ENCODE peak calls at places on chromosomes 2 and 18, in six cellular contexts. T is IMR-90, X is mesendoderm, M is H1, P is mesenchymal stem cell, E is neuronal stem cell. N is an unnamed sample. For H3K36me3, the result is how much of the 10 kb centered on the place peaks cover.

GRCh38 chr2:82120120-82120519 is 1815.6 kb upstream of the LRRTM1 start:
- DNase-seq in T (no peak), X (peak), M (no peak), P (no peak), E (peak), N (no peak)

GRCh38 chr2:62883629-62884028 is 167.0 kb upstream of the OTX1 start:
- DNase-seq in T (no peak), X (no peak), M (no peak), P (no peak), E (no peak), N (no peak)

GRCh38 chr2:96536445-96537065 is at the start of gene ARID5A:
- DNase-seq in T (peak), X (peak), M (peak), P (peak), E (peak), N (peak)

GRCh38 chr2:45261746-45262145 is 252.5 kb upstream of the SIX2 start:
- DNase-seq in T (no peak), X (no peak), M (no peak), P (no peak), E (no peak), N (peak)

GRCh38 chr18:75574197-75574596 is 146.7 kb upstream of the SMIM21 start:
- DNase-seq in T (peak), X (no peak), M (no peak), P (no peak), E (no peak), N (no peak)

GRCh38 chr2:45052388-45052928 is 43.2 kb upstream of the SIX2 start:
- DNase-seq in T (no peak), X (no peak), M (no peak), P (no peak), E (no peak), N (no peak)

GRCh38 chr18:1624612-1625011 is 719.9 kb downstream of the ADCYAP1 start:
- DNase-seq in T (no peak), X (no peak), M (no peak), P (no peak), E (no peak), N (no peak)

GRCh38 chr2:112142525-112143078 is 4.4 kb downstream of the FBLN7 start:
- DNase-seq in T (no peak), X (no peak), M (no peak), P (no peak), E (no peak), N (no peak)

GRCh38 chr2:239374896-239375277 is 25.9 kb downstream of the HDAC4 start:
- DNase-seq in T (no peak), X (no peak), M (no peak), P (no peak), E (no peak), N (no peak)

GRCh38 chr2:69955029-69955428 is 6.4 kb downstream of the ASPRV1 start:
- DNase-seq in T (peak), X (no peak), M (no peak), P (no peak), E (no peak), N (peak)

GRCh38 chr18:56248613-56249235 is 389.7 kb downstream of the TXNL1 start:
- DNase-seq in T (no peak), X (no peak), M (no peak), P (no peak), E (no peak), N (no peak)

GRCh38 chr2:138219961-138220360 is 255.7 kb downstream of the HNMT start:
- DNase-seq in T (no peak), X (no peak), M (no peak), P (no peak), E (no peak), N (no peak)

GRCh38 chr2:23492941-23493340 is 108.0 kb downstream of the KLHL29 start:
- DNase-seq in T (no peak), X (no peak), M (no peak), P (no peak), E (no peak), N (peak)

GRCh38 chr2:2744958-2745715 is 414.1 kb upstream of the MYT1L start:
- DNase-seq in T (no peak), X (no peak), M (no peak), P (no peak), E (no peak), N (no peak)

GRCh38 chr2:217870528-217871011 is 132.2 kb downstream of the TNS1 start:
- DNase-seq in T (no peak), X (no peak), M (no peak), P (no peak), E (no peak), N (no peak)

GRCh38 chr18:66727991-66728390 is 124.1 kb upstream of the CDH19 start:
- DNase-seq in T (no peak), X (no peak), M (no peak), P (no peak), E (no peak), N (no peak)

GRCh38 chr18:76422121-76422520 is 72.9 kb downstream of the ZNF516 start:
- DNase-seq in T (no peak), X (no peak), M (no peak), P (no peak), E (no peak), N (no peak)

GRCh38 chr2:144032566-144032965 is 487.4 kb downstream of the ZEB2 start:
- DNase-seq in T (peak), X (no peak), M (no peak), P (peak), E (no peak), N (no peak)

GRCh38 chr2:34907812-34908211 is 1308.7 kb upstream of the FAM98A start:
- DNase-seq in T (no peak), X (no peak), M (no peak), P (no peak), E (no peak), N (no peak)

GRCh38 chr2:113255140-113256070 is 23.3 kb downstream of the PAX8 start:
- DNase-seq in T (peak), X (no peak), M (no peak), P (no peak), E (no peak), N (no peak)

GRCh38 chr18:76493213-76494107 is 1.6 kb downstream of the ZNF516 start:
- DNase-seq in T (peak), X (peak), M (no peak), P (peak), E (peak), N (no peak)

GRCh38 chr2:116366212-116366611 is 1448.3 kb upstream of the DDX18 start:
- DNase-seq in T (no peak), X (no peak), M (no peak), P (no peak), E (no peak), N (no peak)

GRCh38 chr2:41940715-41941114 is 107.1 kb upstream of the PKDCC start:
- DNase-seq in T (no peak), X (peak), M (no peak), P (peak), E (no peak), N (no peak)

GRCh38 chr2:41024806-41025205 is 572.9 kb upstream of the SLC8A1 start:
- DNase-seq in T (no peak), X (no peak), M (no peak), P (no peak), E (no peak), N (no peak)

GRCh38 chr2:2333076-2333475 is 2.0 kb upstream of the MYT1L start:
- DNase-seq in T (no peak), X (no peak), M (no peak), P (no peak), E (no peak), N (no peak)

GRCh38 chr2:152710713-152711112 is 6.5 kb downstream of the PRPF40A start:
- DNase-seq in T (peak), X (no peak), M (no peak), P (no peak), E (no peak), N (no peak)

GRCh38 chr2:70283500-70284191 is 9.9 kb downstream of the SNRPG start:
- DNase-seq in T (no peak), X (peak), M (no peak), P (no peak), E (no peak), N (no peak)

GRCh38 chr2:1855150-1855549 is 110.8 kb upstream of the PXDN start:
- DNase-seq in T (no peak), X (peak), M (no peak), P (no peak), E (peak), N (no peak)

GRCh38 chr2:137507237-137507636 is 457.0 kb upstream of the HNMT start:
- DNase-seq in T (no peak), X (no peak), M (no peak), P (no peak), E (no peak), N (no peak)

GRCh38 chr2:85254540-85255261 is 73.1 kb downstream of the TGOLN2 start:
- DNase-seq in T (no peak), X (peak), M (no peak), P (peak), E (no peak), N (no peak)

GRCh38 chr18:80223581-80224148 is 23.6 kb downstream of the PARD6G start:
- DNase-seq in T (no peak), X (peak), M (no peak), P (no peak), E (no peak), N (peak)

GRCh38 chr2:64260093-64260808 is 116.0 kb upstream of the PELI1 start:
- DNase-seq in T (no peak), X (no peak), M (no peak), P (no peak), E (no peak), N (no peak)

GRCh38 chr2:64262068-64262467 is 117.8 kb upstream of the PELI1 start:
- DNase-seq in T (no peak), X (no peak), M (no peak), P (no peak), E (no peak), N (no peak)

GRCh38 chr2:64262816-64263215 is 118.6 kb upstream of the PELI1 start:
- DNase-seq in T (no peak), X (no peak), M (no peak), P (no peak), E (no peak), N (peak)

GRCh38 chr2:64260817-64261216 is 116.6 kb upstream of the PELI1 start:
- DNase-seq in T (no peak), X (no peak), M (no peak), P (peak), E (no peak), N (peak)

DNA sequence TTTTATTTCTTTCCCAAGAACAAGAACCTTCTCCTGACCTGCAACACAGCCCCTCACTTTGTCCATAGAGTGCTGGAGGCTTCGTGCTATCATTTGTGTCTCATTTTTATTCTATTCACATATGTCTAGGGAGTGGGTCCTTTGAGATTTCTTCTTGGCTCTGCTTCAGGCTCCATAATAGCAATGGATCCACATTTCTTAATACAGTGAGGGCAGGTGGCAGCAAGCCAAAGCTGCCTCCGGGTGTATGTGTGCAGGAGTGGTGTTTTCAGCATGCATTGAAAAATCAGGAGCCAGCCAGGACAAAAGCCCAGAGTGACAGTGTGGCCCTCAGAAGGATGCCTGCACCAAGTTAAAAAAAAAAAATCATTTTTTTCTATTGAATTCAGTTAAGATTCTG is 115.1 kb upstream of the PELI1 start:
- DNase-seq in T (no peak), X (no peak), M (no peak), P (no peak), E (no peak), N (no peak)
- H3K36me3 ChIP-seq in T (under half), X (under half), M (under half), P (under half), E (under half), N (under half)

GRCh38 chr2:64140665-64141064 is 3.6 kb downstream of the PELI1 start:
- DNase-seq in T (no peak), X (no peak), M (no peak), P (no peak), E (no peak), N (no peak)
- H2AK5ac ChIP-seq in T (no peak), X (no peak), M (no peak), P (no peak), E (no peak), N (no peak)

GRCh38 chr2:72255540-72255939 is 107.9 kb upstream of the CYP26B1 start:
- DNase-seq in T (no peak), X (no peak), M (no peak), P (no peak), E (no peak), N (peak)
- H3K36me3 ChIP-seq in T (under half), X (under half), M (under half), P (under half), E (under half), N (under half)

GRCh38 chr2:134014196-134014960 is 239.5 kb upstream of the MGAT5 start:
- DNase-seq in T (peak), X (no peak), M (no peak), P (no peak), E (no peak), N (no peak)
- H2AK5ac ChIP-seq in T (peak), X (no peak), M (no peak), P (no peak), E (no peak), N (no peak)

DNA sequence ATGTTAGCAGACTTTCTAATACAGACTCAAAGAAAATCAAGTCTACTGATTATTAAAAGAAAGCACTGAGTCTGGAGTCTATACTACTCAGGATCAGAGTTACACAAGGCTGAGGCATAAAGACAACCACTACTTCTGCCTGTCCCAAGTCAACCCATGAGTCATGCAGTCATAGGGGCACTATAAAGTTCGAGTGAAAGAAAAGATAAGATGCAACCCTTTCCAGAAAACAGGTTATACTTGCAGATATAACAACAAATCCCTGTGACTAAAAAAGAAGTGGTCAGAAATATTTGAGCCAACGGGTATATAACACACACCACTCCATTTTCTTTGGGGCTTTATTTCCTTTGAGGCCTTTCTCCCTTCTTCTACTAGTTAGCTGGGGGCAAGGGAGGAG is 18.6 kb upstream of the SCRN3 start:
- DNase-seq in T (peak), X (no peak), M (no peak), P (peak), E (no peak), N (peak)
- H3K36me3 ChIP-seq in T (under half), X (under half), M (under half), P (half or more), E (under half), N (under half)

N was measured in trophoblast cell.